ENCODE peak calls at places on chromosomes 6 and 20, in six cellular contexts. V is GM13976, K is AG08396, O is naive B cell, B is NCI-H446 treated with DMSO at 0.1 percent for 48 hours, L is Calu3. E is an unnamed sample.

GRCh38 chr20:33423141-33423834 is 20.3 kb downstream of the SNTA1 start:
- DNase-seq in V (no peak), K (peak), O (no peak), B (no peak), L (peak), E (peak)

GRCh38 chr20:1434571-1435336 is 31.9 kb downstream of the NSFL1C start:
- DNase-seq in V (peak), K (peak), O (peak), B (no peak), L (no peak), E (peak)

GRCh38 chr6:53273356-53273755 is 75.4 kb downstream of the ELOVL5 start:
- DNase-seq in V (no peak), K (no peak), O (no peak), B (no peak), L (no peak), E (no peak)

GRCh38 chr20:46150982-46151381 is 32.9 kb downstream of the CD40 start:
- DNase-seq in V (no peak), K (no peak), O (no peak), B (no peak), L (no peak), E (no peak)

GRCh38 chr6:37168809-37169457 is 1.0 kb upstream of the PIM1 start:
- DNase-seq in V (peak), K (peak), O (peak), B (no peak), L (peak), E (peak)

GRCh38 chr6:140321891-140322290 is 947.4 kb upstream of the CITED2 start:
- DNase-seq in V (no peak), K (no peak), O (no peak), B (no peak), L (no peak), E (no peak)

GRCh38 chr20:51574248-51575033 is 31.9 kb upstream of the NFATC2 start:
- DNase-seq in V (no peak), K (no peak), O (no peak), B (no peak), L (no peak), E (no peak)

GRCh38 chr6:82381278-82381677 is 17.7 kb downstream of the TPBG start:
- DNase-seq in V (no peak), K (no peak), O (no peak), B (no peak), L (no peak), E (no peak)

GRCh38 chr6:48615041-48615440 is 504.0 kb upstream of the PTCHD4 start:
- DNase-seq in V (no peak), K (peak), O (no peak), B (no peak), L (no peak), E (no peak)

GRCh38 chr6:145903356-145904102 is 60.6 kb downstream of the SHPRH start:
- DNase-seq in V (no peak), K (no peak), O (no peak), B (no peak), L (no peak), E (peak)

GRCh38 chr6:152426276-152426675 is 210.9 kb downstream of the SYNE1 start:
- DNase-seq in V (no peak), K (no peak), O (no peak), B (no peak), L (no peak), E (no peak)

GRCh38 chr6:41411961-41412360 is 76.6 kb downstream of the NCR2 start:
- DNase-seq in V (no peak), K (no peak), O (no peak), B (no peak), L (no peak), E (no peak)

GRCh38 chr6:96014846-96015245 is 928 bp upstream of the FUT9 start:
- DNase-seq in V (no peak), K (no peak), O (no peak), B (no peak), L (no peak), E (no peak)

GRCh38 chr6:121437861-121438651 is 2.6 kb downstream of the GJA1 start:
- DNase-seq in V (no peak), K (no peak), O (no peak), B (no peak), L (peak), E (no peak)

GRCh38 chr20:7650081-7650480 is 290.2 kb downstream of the HAO1 start:
- DNase-seq in V (no peak), K (no peak), O (no peak), B (no peak), L (no peak), E (no peak)

E was measured in SW480.